ENCODE peak calls at places on chromosomes 7 and 10, in five cellular contexts. One of them, this sample, is unnamed.

GRCh38 chr10:77563638-77564270 is 73.9 kb downstream of the KCNMA1 start:
- DNase-seq in cardiac fibroblast: no peak
- DNase-seq in dorsolateral prefrontal cortex: no peak
- DNase-seq in AG04450: no peak
- DNase-seq in endothelial cell: no peak
- DNase-seq in this sample: no peak

GRCh38 chr7:22413211-22413610 is 56.3 kb upstream of the RAPGEF5 start:
- DNase-seq in cardiac fibroblast: no peak
- DNase-seq in dorsolateral prefrontal cortex: no peak
- DNase-seq in AG04450: no peak
- DNase-seq in endothelial cell: no peak
- DNase-seq in this sample: no peak

GRCh38 chr10:50637003-50637579 is 13.3 kb upstream of the SGMS1 start:
- DNase-seq in cardiac fibroblast: peak
- DNase-seq in dorsolateral prefrontal cortex: no peak
- DNase-seq in AG04450: no peak
- DNase-seq in endothelial cell: no peak
- DNase-seq in this sample: peak

GRCh38 chr7:66076459-66077329 is 1.1 kb downstream of the ASL start:
- DNase-seq in cardiac fibroblast: no peak
- DNase-seq in dorsolateral prefrontal cortex: no peak
- DNase-seq in AG04450: no peak
- DNase-seq in endothelial cell: no peak
- DNase-seq in this sample: no peak

GRCh38 chr10:22652988-22653431 is 61.4 kb downstream of the PIP4K2A start:
- DNase-seq in cardiac fibroblast: no peak
- DNase-seq in dorsolateral prefrontal cortex: no peak
- DNase-seq in AG04450: no peak
- DNase-seq in endothelial cell: no peak
- DNase-seq in this sample: no peak

GRCh38 chr10:59234814-59235429 is 58.5 kb downstream of the PHYHIPL start:
- DNase-seq in cardiac fibroblast: peak
- DNase-seq in dorsolateral prefrontal cortex: no peak
- DNase-seq in AG04450: peak
- DNase-seq in endothelial cell: peak
- DNase-seq in this sample: peak

GRCh38 chr7:148296994-148297644 is 293.4 kb upstream of the C7orf33 start:
- DNase-seq in cardiac fibroblast: no peak
- DNase-seq in dorsolateral prefrontal cortex: no peak
- DNase-seq in AG04450: no peak
- DNase-seq in endothelial cell: no peak
- DNase-seq in this sample: no peak

GRCh38 chr7:46145412-46145811 is 224.3 kb upstream of the IGFBP3 start:
- DNase-seq in cardiac fibroblast: peak
- DNase-seq in dorsolateral prefrontal cortex: no peak
- DNase-seq in AG04450: peak
- DNase-seq in endothelial cell: no peak
- DNase-seq in this sample: peak

GRCh38 chr7:42662862-42663261 is 249.0 kb downstream of the C7orf25 start:
- DNase-seq in cardiac fibroblast: no peak
- DNase-seq in dorsolateral prefrontal cortex: no peak
- DNase-seq in AG04450: no peak
- DNase-seq in endothelial cell: no peak
- DNase-seq in this sample: no peak

GRCh38 chr10:19096674-19097073 is 48.1 kb downstream of the MALRD1 start:
- DNase-seq in cardiac fibroblast: no peak
- DNase-seq in dorsolateral prefrontal cortex: no peak
- DNase-seq in AG04450: no peak
- DNase-seq in endothelial cell: no peak
- DNase-seq in this sample: no peak

GRCh38 chr7:123282181-123282580 is 82.4 kb upstream of the SLC13A1 start:
- DNase-seq in cardiac fibroblast: peak
- DNase-seq in dorsolateral prefrontal cortex: no peak
- DNase-seq in AG04450: no peak
- DNase-seq in endothelial cell: no peak
- DNase-seq in this sample: peak

GRCh38 chr7:121605297-121605640 is 209.2 kb upstream of the FAM3C start:
- DNase-seq in cardiac fibroblast: peak
- DNase-seq in dorsolateral prefrontal cortex: no peak
- DNase-seq in AG04450: no peak
- DNase-seq in endothelial cell: no peak
- DNase-seq in this sample: peak

GRCh38 chr10:112716924-112717348 is 233.1 kb upstream of the TCF7L2 start:
- DNase-seq in cardiac fibroblast: peak
- DNase-seq in dorsolateral prefrontal cortex: no peak
- DNase-seq in AG04450: no peak
- DNase-seq in endothelial cell: no peak
- DNase-seq in this sample: peak

GRCh38 chr7:66198461-66198860 is 6.7 kb upstream of the TPST1 start:
- DNase-seq in cardiac fibroblast: no peak
- DNase-seq in dorsolateral prefrontal cortex: no peak
- DNase-seq in AG04450: no peak
- DNase-seq in endothelial cell: no peak
- DNase-seq in this sample: no peak

GRCh38 chr7:70353310-70353947 is 755.2 kb downstream of the AUTS2 start:
- DNase-seq in cardiac fibroblast: no peak
- DNase-seq in dorsolateral prefrontal cortex: no peak
- DNase-seq in AG04450: no peak
- DNase-seq in endothelial cell: no peak
- DNase-seq in this sample: no peak

GRCh38 chr10:14184841-14185500 is 145.8 kb downstream of the FRMD4A start:
- DNase-seq in cardiac fibroblast: peak
- DNase-seq in dorsolateral prefrontal cortex: no peak
- DNase-seq in AG04450: no peak
- DNase-seq in endothelial cell: no peak
- DNase-seq in this sample: peak

GRCh38 chr10:127145173-127145572 is 51.2 kb downstream of the INSYN2A start:
- DNase-seq in cardiac fibroblast: peak
- DNase-seq in dorsolateral prefrontal cortex: no peak
- DNase-seq in AG04450: peak
- DNase-seq in endothelial cell: no peak
- DNase-seq in this sample: peak

GRCh38 chr10:110311357-110311949 is 6.7 kb upstream of the SMNDC1 start:
- DNase-seq in cardiac fibroblast: peak
- DNase-seq in dorsolateral prefrontal cortex: peak
- DNase-seq in AG04450: peak
- DNase-seq in endothelial cell: peak
- DNase-seq in this sample: peak

GRCh38 chr7:71752171-71752935 is 620.4 kb downstream of the GALNT17 start:
- DNase-seq in cardiac fibroblast: peak
- DNase-seq in dorsolateral prefrontal cortex: peak
- DNase-seq in AG04450: no peak
- DNase-seq in endothelial cell: peak
- DNase-seq in this sample: peak

GRCh38 chr7:86939197-86939814 is 120.1 kb downstream of the ELAPOR2 start:
- DNase-seq in cardiac fibroblast: peak
- DNase-seq in dorsolateral prefrontal cortex: no peak
- DNase-seq in AG04450: peak
- DNase-seq in endothelial cell: peak
- DNase-seq in this sample: peak

GRCh38 chr10:45198596-45199379 is 116.6 kb downstream of the OR13A1 start:
- DNase-seq in cardiac fibroblast: no peak
- DNase-seq in dorsolateral prefrontal cortex: no peak
- DNase-seq in AG04450: no peak
- DNase-seq in endothelial cell: no peak
- DNase-seq in this sample: no peak

GRCh38 chr10:18822156-18822555 is 162.9 kb downstream of the ARL5B start:
- DNase-seq in cardiac fibroblast: peak
- DNase-seq in dorsolateral prefrontal cortex: no peak
- DNase-seq in AG04450: peak
- DNase-seq in endothelial cell: peak
- DNase-seq in this sample: peak

GRCh38 chr10:80090120-80090519 is 11.7 kb downstream of the TMEM254 start:
- DNase-seq in cardiac fibroblast: no peak
- DNase-seq in dorsolateral prefrontal cortex: no peak
- DNase-seq in AG04450: no peak
- DNase-seq in endothelial cell: no peak
- DNase-seq in this sample: no peak

GRCh38 chr7:20624666-20625385 is 9.4 kb downstream of the ABCB5 start:
- DNase-seq in cardiac fibroblast: no peak
- DNase-seq in dorsolateral prefrontal cortex: no peak
- DNase-seq in AG04450: no peak
- DNase-seq in endothelial cell: no peak
- DNase-seq in this sample: no peak

GRCh38 chr10:123568751-123569150 is 97.4 kb upstream of the GPR26 start:
- DNase-seq in cardiac fibroblast: no peak
- DNase-seq in dorsolateral prefrontal cortex: no peak
- DNase-seq in AG04450: no peak
- DNase-seq in endothelial cell: no peak
- DNase-seq in this sample: no peak

GRCh38 chr7:64509583-64509982 is 53.3 kb downstream of the ZNF680 start:
- DNase-seq in cardiac fibroblast: no peak
- DNase-seq in dorsolateral prefrontal cortex: no peak
- DNase-seq in AG04450: no peak
- DNase-seq in endothelial cell: no peak
- DNase-seq in this sample: no peak

GRCh38 chr7:151705744-151706567 is 171.0 kb downstream of the PRKAG2 start:
- DNase-seq in cardiac fibroblast: peak
- DNase-seq in dorsolateral prefrontal cortex: no peak
- DNase-seq in AG04450: no peak
- DNase-seq in endothelial cell: peak
- DNase-seq in this sample: peak

DNA sequence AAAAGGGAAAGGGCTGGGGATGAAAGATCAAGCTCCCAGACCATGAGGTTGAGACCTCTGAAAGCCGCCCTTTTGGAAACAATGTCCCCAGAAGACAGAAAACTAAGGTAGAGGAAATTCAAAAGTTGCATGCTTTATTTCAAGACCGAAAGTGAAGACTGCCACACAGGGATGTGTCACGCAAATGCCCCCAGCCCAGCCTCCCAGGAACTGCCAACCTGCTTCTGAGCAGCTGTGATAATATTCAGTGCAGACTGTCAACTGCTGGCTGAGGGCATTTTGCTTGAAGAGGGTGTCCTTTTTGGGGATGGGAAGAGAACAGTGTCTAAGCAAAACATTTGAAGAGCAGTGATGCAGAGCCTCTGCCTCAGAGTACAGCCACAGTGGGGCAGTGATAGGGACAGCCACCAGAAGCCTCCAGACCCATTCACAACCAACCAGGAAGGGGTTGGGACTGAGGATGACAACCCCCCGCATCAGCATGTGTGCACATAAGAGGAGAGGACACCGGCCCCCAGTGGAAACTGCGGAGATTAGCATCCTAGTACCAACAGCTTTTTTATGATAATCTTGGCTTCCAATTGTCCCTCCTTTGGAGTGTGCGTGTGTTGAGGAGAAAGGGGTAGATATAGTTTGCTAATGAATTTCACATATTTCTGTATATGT is 34.7 kb upstream of the NFE2L3 start:
- DNase-seq in cardiac fibroblast: no peak
- DNase-seq in dorsolateral prefrontal cortex: no peak
- DNase-seq in AG04450: no peak
- DNase-seq in endothelial cell: no peak
- DNase-seq in this sample: no peak
- TF ChIP-seq CTCF in cardiac fibroblast: no peak
- TF ChIP-seq CTCF in dorsolateral prefrontal cortex: no peak
- TF ChIP-seq CTCF in AG04450: no peak
- TF ChIP-seq CTCF in endothelial cell: no peak
- TF ChIP-seq CTCF in this sample: no peak

GRCh38 chr10:69123306-69123746 is 652 bp upstream of the VPS26A start:
- DNase-seq in cardiac fibroblast: peak
- DNase-seq in dorsolateral prefrontal cortex: peak
- DNase-seq in AG04450: peak
- DNase-seq in endothelial cell: peak
- DNase-seq in this sample: peak
- TF ChIP-seq CTCF in cardiac fibroblast: peak
- TF ChIP-seq CTCF in dorsolateral prefrontal cortex: no peak
- TF ChIP-seq CTCF in AG04450: peak
- TF ChIP-seq CTCF in endothelial cell: no peak
- TF ChIP-seq CTCF in this sample: peak

GRCh38 chr7:5479133-5479745 is 55.6 kb upstream of the TNRC18 start:
- DNase-seq in cardiac fibroblast: no peak
- DNase-seq in dorsolateral prefrontal cortex: no peak
- DNase-seq in AG04450: no peak
- DNase-seq in endothelial cell: no peak
- DNase-seq in this sample: peak

GRCh38 chr7:5481241-5482019 is 57.8 kb upstream of the TNRC18 start:
- DNase-seq in cardiac fibroblast: no peak
- DNase-seq in dorsolateral prefrontal cortex: no peak
- DNase-seq in AG04450: no peak
- DNase-seq in endothelial cell: no peak
- DNase-seq in this sample: no peak

GRCh38 chr7:5479941-5480517 is 56.4 kb upstream of the TNRC18 start:
- DNase-seq in cardiac fibroblast: no peak
- DNase-seq in dorsolateral prefrontal cortex: no peak
- DNase-seq in AG04450: no peak
- DNase-seq in endothelial cell: no peak
- DNase-seq in this sample: no peak

GRCh38 chr7:5484921-5485320 is 61.3 kb upstream of the TNRC18 start:
- DNase-seq in cardiac fibroblast: no peak
- DNase-seq in dorsolateral prefrontal cortex: no peak
- DNase-seq in AG04450: no peak
- DNase-seq in endothelial cell: no peak
- DNase-seq in this sample: no peak

GRCh38 chr7:5482020-5482498 is 58.4 kb upstream of the TNRC18 start:
- DNase-seq in cardiac fibroblast: no peak
- DNase-seq in dorsolateral prefrontal cortex: no peak
- DNase-seq in AG04450: no peak
- DNase-seq in endothelial cell: no peak
- DNase-seq in this sample: no peak
- TF ChIP-seq CTCF in cardiac fibroblast: no peak
- TF ChIP-seq CTCF in dorsolateral prefrontal cortex: no peak
- TF ChIP-seq CTCF in AG04450: no peak
- TF ChIP-seq CTCF in endothelial cell: no peak
- TF ChIP-seq CTCF in this sample: no peak

DNA sequence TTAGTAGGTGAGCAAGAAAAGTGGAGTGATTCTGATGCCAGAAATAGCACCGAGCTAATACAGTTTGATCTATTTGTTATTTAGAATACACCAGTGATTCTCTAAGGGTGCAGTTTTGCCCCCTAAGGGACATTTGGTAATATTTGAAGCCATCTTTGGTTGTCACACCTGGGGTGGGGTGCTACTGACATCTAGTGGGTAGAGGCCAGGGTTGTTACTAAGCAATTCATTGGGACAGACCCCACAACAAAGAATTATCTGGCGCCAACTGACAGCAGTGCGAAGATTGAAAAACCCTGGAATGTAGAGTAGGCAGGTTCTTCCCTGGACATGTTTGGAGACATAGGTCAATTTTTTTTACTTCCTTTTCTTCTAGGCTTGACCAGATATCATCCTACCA is 14.6 kb downstream of the PALS2 start:
- DNase-seq in cardiac fibroblast: no peak
- DNase-seq in dorsolateral prefrontal cortex: no peak
- DNase-seq in AG04450: no peak
- DNase-seq in endothelial cell: peak
- DNase-seq in this sample: peak
- TF ChIP-seq CTCF in cardiac fibroblast: peak
- TF ChIP-seq CTCF in dorsolateral prefrontal cortex: no peak
- TF ChIP-seq CTCF in AG04450: peak
- TF ChIP-seq CTCF in endothelial cell: peak
- TF ChIP-seq CTCF in this sample: peak

GRCh38 chr10:25867321-25867720 is 66.7 kb upstream of the MYO3A start:
- DNase-seq in cardiac fibroblast: peak
- DNase-seq in dorsolateral prefrontal cortex: no peak
- DNase-seq in AG04450: no peak
- DNase-seq in endothelial cell: no peak
- DNase-seq in this sample: peak

GRCh38 chr10:25869609-25870008 is 64.4 kb upstream of the MYO3A start:
- DNase-seq in cardiac fibroblast: no peak
- DNase-seq in dorsolateral prefrontal cortex: no peak
- DNase-seq in AG04450: no peak
- DNase-seq in endothelial cell: no peak
- DNase-seq in this sample: no peak

GRCh38 chr10:25865267-25865666 is 68.8 kb upstream of the MYO3A start:
- DNase-seq in cardiac fibroblast: no peak
- DNase-seq in dorsolateral prefrontal cortex: no peak
- DNase-seq in AG04450: no peak
- DNase-seq in endothelial cell: no peak
- DNase-seq in this sample: no peak

GRCh38 chr10:25869067-25869591 is 64.9 kb upstream of the MYO3A start:
- DNase-seq in cardiac fibroblast: no peak
- DNase-seq in dorsolateral prefrontal cortex: no peak
- DNase-seq in AG04450: no peak
- DNase-seq in endothelial cell: no peak
- DNase-seq in this sample: no peak
- TF ChIP-seq CTCF in cardiac fibroblast: no peak
- TF ChIP-seq CTCF in dorsolateral prefrontal cortex: no peak
- TF ChIP-seq CTCF in AG04450: no peak
- TF ChIP-seq CTCF in endothelial cell: no peak
- TF ChIP-seq CTCF in this sample: no peak